ENCODE peak calls at places on chromosomes 5 and 9, in four cellular contexts. F, D, T and U are unnamed samples.

GRCh38 chr9:98968596-98969337 is 25.1 kb downstream of the COL15A1 start:
- DNase-seq in T (no peak), F (peak), D (no peak), U (no peak)

GRCh38 chr5:56328753-56329560 is 95.8 kb upstream of the ANKRD55 start:
- DNase-seq in F (no peak), T (no peak), D (peak), U (no peak)

GRCh38 chr9:112784020-112784788 is 33.6 kb downstream of the SNX30 start:
- DNase-seq in T (no peak), D (no peak), F (no peak), U (no peak)

GRCh38 chr5:2187687-2188086 is 305.0 kb upstream of the IRX4 start:
- DNase-seq in T (no peak), F (no peak), D (no peak), U (no peak)

GRCh38 chr5:121497176-121497575 is 354.5 kb upstream of the FTMT start:
- DNase-seq in T (no peak), F (no peak), D (no peak), U (no peak)

GRCh38 chr5:8864053-8864452 is 681.8 kb downstream of the SEMA5A start:
- DNase-seq in T (peak), F (no peak), D (no peak), U (no peak)

GRCh38 chr9:116365056-116365471 is 211.5 kb downstream of the PAPPA start:
- DNase-seq in F (no peak), T (no peak), D (no peak), U (no peak)

GRCh38 chr5:71943874-71944273 is 163.4 kb upstream of the MAP1B start:
- DNase-seq in T (no peak), D (no peak), F (no peak), U (no peak)

GRCh38 chr9:757246-757881 is 84.1 kb upstream of the DMRT1 start:
- DNase-seq in F (no peak), D (no peak), T (peak), U (no peak)

GRCh38 chr5:79878721-79879336 is 112.2 kb downstream of the MTX3 start:
- DNase-seq in D (no peak), T (peak), F (peak), U (peak)

GRCh38 chr5:125446986-125447385 is 700.5 kb upstream of the ZNF608 start:
- DNase-seq in T (no peak), D (no peak), F (no peak), U (no peak)

GRCh38 chr5:174083041-174083827 is 37.7 kb downstream of the NSG2 start:
- DNase-seq in F (no peak), D (no peak), T (no peak), U (no peak)

GRCh38 chr5:59296317-59297264 is 596.9 kb downstream of the PDE4D start:
- DNase-seq in F (no peak), T (no peak), D (no peak), U (no peak)

GRCh38 chr9:87535817-87536539 is 38.3 kb downstream of the DAPK1 start:
- DNase-seq in F (no peak), T (no peak), D (peak), U (no peak)

GRCh38 chr5:14270212-14270702 is 127.1 kb downstream of the TRIO start:
- DNase-seq in F (peak), D (no peak), T (peak), U (no peak)

GRCh38 chr5:28632607-28633006 is 1594.2 kb upstream of the CDH9 start:
- DNase-seq in F (no peak), T (no peak), D (no peak), U (no peak)

GRCh38 chr9:116589392-116590354 is 97.4 kb upstream of the TRIM32 start:
- DNase-seq in D (no peak), T (peak), F (peak), U (peak)

GRCh38 chr5:176866913-176867312 is 32.2 kb downstream of the HK3 start:
- DNase-seq in F (no peak), D (no peak), T (no peak), U (no peak)

GRCh38 chr5:17378346-17378984 is 119.6 kb upstream of the TAF11L2 start:
- DNase-seq in F (no peak), T (no peak), D (no peak), U (no peak)

GRCh38 chr9:129174724-129175514 is 3.1 kb downstream of the IER5L start:
- DNase-seq in T (peak), F (peak), D (no peak), U (no peak)

GRCh38 chr5:92641031-92641962 is 939.7 kb downstream of the NR2F1-AS1 start:
- DNase-seq in T (no peak), D (no peak), F (no peak), U (no peak)

GRCh38 chr9:32456564-32456963 is 69.4 kb downstream of the RIGI start:
- DNase-seq in D (no peak), T (no peak), F (no peak), U (no peak)

GRCh38 chr9:111728617-111729366 is 65.9 kb downstream of the SHOC1 start:
- DNase-seq in F (no peak), T (no peak), D (no peak), U (no peak)

GRCh38 chr9:105681724-105682123 is 12.6 kb upstream of the TMEM38B start:
- DNase-seq in F (peak), T (no peak), D (no peak), U (no peak)

GRCh38 chr5:76271836-76272235 is 131.2 kb upstream of the IQGAP2 start:
- DNase-seq in F (no peak), D (no peak), T (no peak), U (no peak)

GRCh38 chr5:178392998-178393397 is 160.4 kb upstream of the PHYKPL start:
- DNase-seq in D (no peak), T (peak), F (no peak), U (no peak)

GRCh38 chr5:11468334-11469039 is 435.8 kb downstream of the CTNND2 start:
- DNase-seq in D (no peak), F (no peak), T (no peak), U (no peak)

GRCh38 chr5:108059334-108059733 is 322.6 kb downstream of the FBXL17 start:
- DNase-seq in D (no peak), T (no peak), F (no peak), U (no peak)

GRCh38 chr5:14331377-14331776 is 188.2 kb downstream of the TRIO start:
- DNase-seq in D (no peak), T (peak), F (no peak), U (peak)

GRCh38 chr9:91043041-91043740 is 241.6 kb downstream of the SYK start:
- DNase-seq in D (no peak), T (no peak), F (no peak), U (no peak)

GRCh38 chr5:161165998-161166660 is 314.1 kb upstream of the ATP10B start:
- DNase-seq in T (no peak), F (no peak), D (no peak), U (no peak)

GRCh38 chr9:114087721-114088120 is 9.6 kb upstream of the AMBP start:
- DNase-seq in D (no peak), T (no peak), F (no peak), U (no peak)

GRCh38 chr5:95892784-95893354 is 68.8 kb downstream of the ELL2 start:
- DNase-seq in F (peak), T (peak), D (no peak), U (no peak)

GRCh38 chr9:137221477-137222111 is 446 bp downstream of the RNF208 start:
- DNase-seq in T (no peak), F (peak), D (no peak), U (no peak)

GRCh38 chr5:81854915-81855314 is 104.0 kb upstream of the SSBP2 start:
- DNase-seq in F (peak), D (no peak), T (no peak), U (no peak)

GRCh38 chr9:114824130-114824529 is 18.3 kb upstream of the TNFSF15 start:
- DNase-seq in T (no peak), F (no peak), D (no peak), U (no peak)

GRCh38 chr5:73136277-73136606 is 15.9 kb downstream of the TMEM171 start:
- DNase-seq in T (no peak), F (no peak), D (no peak), U (no peak)

GRCh38 chr5:169279125-169279524 is 21.8 kb downstream of the SLIT3 start:
- DNase-seq in F (no peak), D (no peak), T (no peak), U (no peak)

GRCh38 chr5:169283887-169284286 is 17.1 kb downstream of the SLIT3 start:
- DNase-seq in F (no peak), D (no peak), T (no peak), U (no peak)

GRCh38 chr5:169280286-169280685 is 20.7 kb downstream of the SLIT3 start:
- DNase-seq in F (no peak), D (no peak), T (no peak), U (no peak)

GRCh38 chr5:169280696-169281095 is 20.2 kb downstream of the SLIT3 start:
- DNase-seq in F (no peak), T (no peak), D (no peak), U (no peak)

GRCh38 chr5:169281625-169282024 is 19.3 kb downstream of the SLIT3 start:
- DNase-seq in D (no peak), F (no peak), T (no peak), U (no peak)
- TF ChIP-seq POLR2AphosphoS5 in D (no peak), F (no peak), T (no peak), U (no peak)

GRCh38 chr5:115321309-115321708 is 24.9 kb upstream of the CCDC112 start:
- DNase-seq in T (no peak), D (no peak), F (no peak), U (no peak)
- TF ChIP-seq SPI1 in T (no peak), D (no peak), F (no peak), U (no peak)

DNA sequence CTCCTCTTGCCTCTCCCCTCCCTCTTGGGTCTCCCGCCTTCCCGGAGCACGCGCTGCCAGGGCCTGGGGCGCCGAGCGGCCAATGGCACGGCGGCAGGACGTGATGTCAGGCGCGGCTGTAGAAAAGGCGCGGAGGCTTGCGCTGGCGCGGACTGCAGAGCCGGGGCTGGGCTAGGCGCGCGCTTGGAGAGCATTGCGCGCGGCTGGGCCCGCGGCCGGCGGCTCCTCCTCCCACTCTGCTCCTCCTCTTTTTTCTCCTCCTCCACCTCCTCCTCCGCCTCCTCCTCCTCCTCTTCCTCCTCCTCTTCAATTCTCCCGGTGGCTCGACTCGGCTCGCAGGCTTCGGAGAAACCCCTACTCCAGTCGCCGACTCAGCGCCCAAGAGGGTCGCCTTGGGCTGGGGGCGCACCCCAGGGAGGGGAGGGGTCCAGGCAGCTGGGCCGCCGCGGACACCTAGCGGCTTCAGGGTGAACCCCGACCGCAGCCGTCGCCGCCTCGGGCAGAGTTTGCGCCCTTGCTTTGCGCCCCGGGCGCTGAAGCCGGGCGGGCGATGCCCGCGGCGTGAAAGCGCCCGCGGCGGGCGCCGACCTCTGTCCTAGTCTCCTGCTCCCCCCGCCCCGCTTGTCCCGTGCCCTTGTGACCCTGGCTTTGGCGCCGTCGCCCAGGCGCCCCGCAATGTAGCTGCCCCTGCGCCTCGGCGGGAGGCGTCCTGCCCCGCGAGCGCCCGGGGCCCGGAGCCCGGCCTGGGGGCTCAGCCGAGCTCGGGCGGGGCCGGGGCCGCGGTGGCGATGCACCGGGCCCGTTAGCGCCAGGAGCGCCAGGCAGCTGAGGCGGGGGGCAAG is at the start of gene LHX2:
- DNase-seq in T (peak), F (peak), D (no peak), U (no peak)
- TF ChIP-seq POLR2AphosphoS5 in T (no peak), F (no peak), D (no peak), U (no peak)

GRCh38 chr5:24905123-24905522 is 260.3 kb upstream of the CDH10 start:
- DNase-seq in F (no peak), D (no peak), T (peak), U (no peak)
- TF ChIP-seq SPI1 in F (no peak), D (no peak), T (peak), U (no peak)

GRCh38 chr9:107639426-107639825 is 149.9 kb upstream of the KLF4 start:
- DNase-seq in T (no peak), D (no peak), F (no peak), U (no peak)

GRCh38 chr9:107636596-107637405 is 147.2 kb upstream of the KLF4 start:
- DNase-seq in F (no peak), D (no peak), T (peak), U (no peak)

GRCh38 chr9:107638922-107639321 is 149.4 kb upstream of the KLF4 start:
- DNase-seq in F (no peak), D (no peak), T (peak), U (no peak)

GRCh38 chr9:107638496-107638895 is 148.9 kb upstream of the KLF4 start:
- DNase-seq in D (no peak), T (no peak), F (no peak), U (no peak)

GRCh38 chr9:107637421-107638420 is 148.2 kb upstream of the KLF4 start:
- DNase-seq in D (no peak), T (no peak), F (no peak), U (no peak)
- TF ChIP-seq POLR2AphosphoS5 in D (no peak), T (no peak), F (no peak), U (no peak)

GRCh38 chr5:136018814-136019777 is 9.7 kb upstream of the TGFBI start:
- DNase-seq in D (no peak), T (no peak), F (no peak), U (no peak)
- TF ChIP-seq SPI1 in D (no peak), T (no peak), F (no peak), U (no peak)

GRCh38 chr5:55172937-55173695 is at the start of gene CDC20B:
- DNase-seq in F (peak), T (peak), D (no peak), U (peak)
- TF ChIP-seq POLR2AphosphoS5 in F (no peak), T (no peak), D (no peak), U (no peak)